ENCODE peak calls at places on chromosomes 5 and 9, in five cellular contexts. H, X, T, F and P are unnamed samples.

GRCh38 chr5:10288600-10289213 is 19.0 kb downstream of the CMBL start:
- DNase-seq in H (peak; percentile 92), X (peak; percentile 86), F (no peak), T (no peak), P (peak; percentile 12)

GRCh38 chr9:82600536-82601271 is 462.2 kb downstream of the RASEF start:
- DNase-seq in T (no peak), H (no peak), X (no peak), F (no peak), P (peak; percentile 17)

GRCh38 chr9:120265791-120266190 is 314.2 kb downstream of the CDK5RAP2 start:
- DNase-seq in H (no peak), F (peak; percentile 13), T (no peak), X (no peak), P (peak; percentile 20)

GRCh38 chr5:150289551-150290390 is at the start of gene CAMK2A:
- DNase-seq in F (no peak), T (no peak), X (no peak), H (peak; percentile 45), P (no peak)

GRCh38 chr5:1111727-1112289 is at the start of gene SLC12A7:
- DNase-seq in F (peak; percentile 44), X (peak; percentile 57), H (peak; percentile 83), T (no peak), P (peak; percentile 42)

GRCh38 chr9:89605181-89606048 is 603 bp downstream of the GADD45G start:
- DNase-seq in H (peak; percentile 76), X (peak; percentile 67), T (no peak), F (peak; percentile 89), P (peak; percentile 69)

GRCh38 chr5:176875014-176875550 is 24.1 kb downstream of the HK3 start:
- DNase-seq in F (no peak), T (no peak), X (no peak), H (no peak), P (no peak)

GRCh38 chr5:59079622-59080620 is 497.0 kb downstream of the RAB3C start:
- DNase-seq in F (peak; percentile 97), H (no peak), T (no peak), X (peak; percentile 21), P (peak; percentile 98)

GRCh38 chr9:137446851-137447471 is 5.8 kb upstream of the ENTPD8 start:
- DNase-seq in H (peak; percentile 52), X (no peak), F (peak; percentile 62), T (no peak), P (no peak)

GRCh38 chr5:161846731-161847130 is 1.2 kb upstream of the GABRA1 start:
- DNase-seq in H (no peak), T (no peak), F (peak; percentile 8), X (no peak), P (peak; percentile 6)

GRCh38 chr9:132242621-132243155 is 80.8 kb downstream of the NTNG2 start:
- DNase-seq in H (no peak), T (no peak), X (peak; percentile 30), F (no peak), P (no peak)

GRCh38 chr5:120419110-120419509 is 45.0 kb upstream of the PRR16 start:
- DNase-seq in T (no peak), X (no peak), H (no peak), F (no peak), P (no peak)

GRCh38 chr5:2221450-2221849 is 338.7 kb upstream of the IRX4 start:
- DNase-seq in H (no peak), T (no peak), F (no peak), X (no peak), P (no peak)

GRCh38 chr9:86487222-86487841 is 133.1 kb upstream of the TUT7 start:
- DNase-seq in H (no peak), X (no peak), T (peak; percentile 31), F (peak; percentile 77), P (peak; percentile 84)

GRCh38 chr5:178118345-178118744 is 5.0 kb downstream of the N4BP3 start:
- DNase-seq in T (no peak), X (no peak), F (no peak), H (no peak), P (no peak)

DNA sequence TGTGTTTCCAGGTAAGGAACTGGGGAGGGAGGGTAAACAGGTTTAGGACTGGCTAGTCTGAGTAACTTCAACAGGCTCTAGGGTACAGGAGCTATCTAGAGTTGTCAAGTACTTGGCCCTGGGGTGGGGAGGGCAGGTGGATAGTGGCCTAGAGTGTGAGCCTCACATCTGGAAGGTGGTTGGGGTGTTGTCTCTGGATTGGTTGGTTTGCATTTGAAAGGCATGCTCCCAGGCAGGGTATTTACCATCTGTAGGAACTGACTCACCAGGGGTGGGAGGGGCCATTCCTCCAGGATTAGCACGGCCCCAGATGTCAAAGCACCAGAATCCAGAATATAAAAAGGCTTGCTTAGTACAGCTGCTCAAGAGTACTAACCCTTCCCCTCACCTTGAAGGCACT is 193.3 kb downstream of the NTRK2 start:
- DNase-seq in T (no peak), F (peak; percentile 81), X (no peak), H (no peak), P (peak; percentile 38)
- H3K4me1 ChIP-seq in T (peaks cover 8% of the 10 kb centered on the region), F (peaks cover 8% of the 10 kb centered on the region), X (no peaks in the 10 kb centered on the region), H (no peaks in the 10 kb centered on the region), P (peaks cover 19% of the 10 kb centered on the region)

DNA sequence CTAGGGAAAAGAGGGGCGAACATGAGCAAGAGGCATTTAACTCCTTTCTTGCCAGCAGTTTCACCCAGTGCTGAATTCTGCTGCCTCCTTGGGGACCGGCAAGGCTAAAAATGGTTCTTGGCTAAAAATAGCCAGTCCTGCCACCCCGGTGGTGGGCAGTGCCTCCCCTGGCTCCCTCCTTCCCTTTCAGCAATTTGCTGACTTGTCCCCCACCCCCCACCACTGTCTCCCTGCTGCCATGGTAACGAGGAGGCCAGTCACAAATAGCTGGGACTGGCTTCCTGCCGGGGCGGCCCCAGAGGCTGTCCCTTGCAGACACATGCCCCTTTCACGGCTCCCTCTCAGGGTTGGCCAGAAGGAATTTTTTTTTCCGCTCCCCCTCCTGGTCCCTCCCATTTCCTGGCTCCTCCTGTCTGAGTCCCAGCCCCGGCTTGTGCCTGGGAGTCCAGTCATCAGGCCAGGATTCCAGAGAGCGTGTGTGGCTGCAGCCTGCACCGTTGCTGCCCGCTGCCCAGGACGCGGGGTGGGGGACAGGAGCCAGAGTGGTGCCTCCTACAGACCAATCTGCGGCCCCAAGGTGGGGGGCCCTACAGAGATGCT is 130.3 kb downstream of the RGS3 start:
- DNase-seq in X (peak; percentile 98), F (peak; percentile 98), H (peak; percentile 93), T (peak; percentile 49), P (peak; percentile 98)
- H3K4me1 ChIP-seq in X (peaks cover 16% of the 10 kb centered on the region), F (peaks cover 26% of the 10 kb centered on the region), H (no peaks in the 10 kb centered on the region), T (peaks cover 16% of the 10 kb centered on the region), P (peaks cover 29% of the 10 kb centered on the region)

GRCh38 chr5:14148890-14149671 is 5.9 kb downstream of the TRIO start:
- DNase-seq in T (no peak), F (no peak), X (no peak), H (peak; percentile 59), P (no peak)

GRCh38 chr5:14146725-14147124 is 3.6 kb downstream of the TRIO start:
- DNase-seq in T (no peak), F (peak; percentile 34), X (no peak), H (no peak), P (no peak)

GRCh38 chr5:14147210-14147609 is 4.1 kb downstream of the TRIO start:
- DNase-seq in F (no peak), X (peak; percentile 21), H (no peak), T (no peak), P (no peak)

GRCh38 chr5:14149672-14150053 is 6.5 kb downstream of the TRIO start:
- DNase-seq in F (no peak), X (no peak), H (no peak), T (no peak), P (no peak)

GRCh38 chr5:14148483-14148882 is 5.3 kb downstream of the TRIO start:
- DNase-seq in T (no peak), H (no peak), F (no peak), X (no peak), P (no peak)
- H3K4me1 ChIP-seq in T (peaks cover 33% of the 10 kb centered on the region), H (no peaks in the 10 kb centered on the region), F (peaks cover 70% of the 10 kb centered on the region), X (peaks cover 29% of the 10 kb centered on the region), P (peaks cover 61% of the 10 kb centered on the region)

GRCh38 chr9:36136894-36137391 is 410 bp downstream of the GLIPR2 start:
- DNase-seq in F (peak; percentile 47), T (no peak), H (no peak), X (no peak), P (peak; percentile 37)
- H3K4me1 ChIP-seq in F (peaks cover 6% of the 10 kb centered on the region), T (peaks cover 20% of the 10 kb centered on the region), H (no peaks in the 10 kb centered on the region), X (peaks cover 9% of the 10 kb centered on the region), P (no peaks in the 10 kb centered on the region)

GRCh38 chr9:93468763-93469456 is 15.5 kb upstream of the FAM120AOS start:
- DNase-seq in F (peak; percentile 65), X (peak; percentile 33), T (no peak), H (no peak), P (peak; percentile 66)
- H3K4me1 ChIP-seq in F (peaks cover 31% of the 10 kb centered on the region), X (peaks cover 33% of the 10 kb centered on the region), T (peaks cover 20% of the 10 kb centered on the region), H (peaks cover 3% of the 10 kb centered on the region), P (peaks cover 19% of the 10 kb centered on the region)

DNA sequence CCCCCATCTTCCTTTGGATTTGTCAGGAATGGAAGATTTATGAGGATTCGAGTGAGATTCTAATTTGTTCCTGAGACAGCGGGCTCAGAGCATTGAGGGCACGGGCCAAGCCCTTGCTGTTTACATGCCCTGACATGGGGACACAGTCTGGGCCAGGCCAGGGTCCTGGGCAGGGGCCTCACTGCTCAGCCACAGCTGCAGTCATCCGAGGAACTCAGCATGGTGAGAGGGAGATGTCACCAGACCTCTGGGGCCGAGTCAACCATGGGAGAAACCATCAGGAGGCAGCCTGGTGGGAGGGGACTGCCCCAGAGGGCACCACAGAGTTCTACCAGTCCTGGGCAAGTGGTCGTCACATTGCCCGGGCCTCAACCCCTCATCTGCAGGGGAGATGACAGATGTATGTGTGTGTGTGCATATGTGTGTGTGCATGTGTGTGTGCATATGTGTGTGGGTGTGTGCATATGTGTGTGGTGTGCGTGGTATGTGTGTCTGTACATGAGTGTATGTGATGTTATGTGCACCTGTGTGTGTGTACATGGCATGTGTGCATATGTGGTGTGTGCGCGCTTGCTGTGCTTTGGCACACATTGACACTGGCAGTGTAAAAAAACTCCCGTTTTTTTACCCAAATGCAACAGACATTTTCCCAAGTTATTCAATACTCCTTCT is 42.4 kb upstream of the TMEM250 start:
- DNase-seq in T (no peak), F (no peak), H (peak; percentile 30), X (no peak), P (no peak)
- H3K4me1 ChIP-seq in T (peaks cover 7% of the 10 kb centered on the region), F (no peaks in the 10 kb centered on the region), H (no peaks in the 10 kb centered on the region), X (no peaks in the 10 kb centered on the region), P (no peaks in the 10 kb centered on the region)

GRCh38 chr5:62938927-62939326 is 360.3 kb downstream of the LRRC70 start:
- DNase-seq in X (no peak), H (no peak), F (no peak), T (no peak), P (peak; percentile 51)

GRCh38 chr5:62934319-62934718 is 355.7 kb downstream of the LRRC70 start:
- DNase-seq in F (no peak), X (no peak), H (no peak), T (no peak), P (no peak)

GRCh38 chr5:62931551-62931950 is 352.9 kb downstream of the LRRC70 start:
- DNase-seq in H (no peak), T (no peak), F (no peak), X (no peak), P (no peak)

GRCh38 chr5:62937661-62938558 is 359.3 kb downstream of the LRRC70 start:
- DNase-seq in H (no peak), T (no peak), F (peak; percentile 21), X (no peak), P (peak; percentile 80)

GRCh38 chr5:62935660-62936059 is 357.0 kb downstream of the LRRC70 start:
- DNase-seq in T (no peak), H (no peak), X (no peak), F (no peak), P (no peak)
- H3K4me1 ChIP-seq in T (no peaks in the 10 kb centered on the region), H (no peaks in the 10 kb centered on the region), X (no peaks in the 10 kb centered on the region), F (no peaks in the 10 kb centered on the region), P (peaks cover 44% of the 10 kb centered on the region)